ENCODE peak calls at places on chromosomes 13 and 19, in six cellular contexts. R, Y, A, F, D and B are unnamed samples.

GRCh38 chr19:14450168-14450874 is 17.2 kb downstream of the PKN1 start:
- DNase-seq in Y (peak), F (peak), A (no peak), R (no peak), D (no peak), B (no peak)

GRCh38 chr13:80716610-80717081 is 375.7 kb upstream of the SPRY2 start:
- DNase-seq in D (peak), A (no peak), Y (peak), R (no peak), F (no peak), B (no peak)

GRCh38 chr19:43763473-43763939 is 8.7 kb upstream of the SMG9 start:
- DNase-seq in R (no peak), F (no peak), D (no peak), A (no peak), Y (no peak), B (no peak)

GRCh38 chr19:12265921-12266704 is 28.6 kb downstream of the ZNF44 start:
- DNase-seq in R (no peak), F (no peak), Y (no peak), D (no peak), A (peak), B (no peak)

GRCh38 chr13:22800726-22801401 is 379.9 kb upstream of the SGCG start:
- DNase-seq in D (no peak), F (no peak), Y (no peak), A (no peak), R (no peak), B (no peak)

GRCh38 chr13:111281751-111282311 is 38.6 kb upstream of the TEX29 start:
- DNase-seq in F (no peak), Y (no peak), A (no peak), R (no peak), D (no peak), B (no peak)

GRCh38 chr13:34805347-34805746 is 136.7 kb upstream of the NBEA start:
- DNase-seq in F (peak), D (no peak), Y (no peak), R (no peak), A (no peak), B (no peak)

GRCh38 chr19:30718014-30718413 is 345.8 kb downstream of the ZNF536 start:
- DNase-seq in D (no peak), Y (no peak), F (no peak), A (no peak), R (no peak), B (no peak)

GRCh38 chr19:38685666-38686529 is 38.4 kb downstream of the ACTN4 start:
- DNase-seq in Y (peak), R (no peak), A (no peak), D (no peak), F (peak), B (no peak)

GRCh38 chr13:36344886-36345437 is 1.2 kb downstream of the SPART start:
- DNase-seq in R (peak), D (no peak), A (no peak), F (no peak), Y (peak), B (no peak)

GRCh38 chr13:110308377-110309158 is 1.5 kb downstream of the COL4A2 start:
- DNase-seq in D (no peak), Y (peak), A (no peak), F (peak), R (no peak), B (no peak)

GRCh38 chr19:49766938-49767315 is at the start of gene AP2A1:
- DNase-seq in F (no peak), Y (no peak), D (no peak), R (no peak), A (no peak), B (no peak)

GRCh38 chr19:16520986-16521624 is 21.1 kb downstream of the CHERP start:
- DNase-seq in Y (no peak), R (no peak), A (no peak), D (no peak), F (no peak), B (no peak)

GRCh38 chr13:30720470-30720869 is 14.9 kb upstream of the ALOX5AP start:
- DNase-seq in F (no peak), R (no peak), Y (no peak), A (no peak), D (no peak), B (no peak)

GRCh38 chr13:75876371-75877050 is 240.4 kb downstream of the LMO7 start:
- DNase-seq in D (peak), Y (peak), A (no peak), F (peak), R (peak), B (peak)

GRCh38 chr13:103097366-103097928 is 31.2 kb upstream of the SLC10A2 start:
- DNase-seq in Y (no peak), R (no peak), F (no peak), A (no peak), D (no peak), B (no peak)

DNA sequence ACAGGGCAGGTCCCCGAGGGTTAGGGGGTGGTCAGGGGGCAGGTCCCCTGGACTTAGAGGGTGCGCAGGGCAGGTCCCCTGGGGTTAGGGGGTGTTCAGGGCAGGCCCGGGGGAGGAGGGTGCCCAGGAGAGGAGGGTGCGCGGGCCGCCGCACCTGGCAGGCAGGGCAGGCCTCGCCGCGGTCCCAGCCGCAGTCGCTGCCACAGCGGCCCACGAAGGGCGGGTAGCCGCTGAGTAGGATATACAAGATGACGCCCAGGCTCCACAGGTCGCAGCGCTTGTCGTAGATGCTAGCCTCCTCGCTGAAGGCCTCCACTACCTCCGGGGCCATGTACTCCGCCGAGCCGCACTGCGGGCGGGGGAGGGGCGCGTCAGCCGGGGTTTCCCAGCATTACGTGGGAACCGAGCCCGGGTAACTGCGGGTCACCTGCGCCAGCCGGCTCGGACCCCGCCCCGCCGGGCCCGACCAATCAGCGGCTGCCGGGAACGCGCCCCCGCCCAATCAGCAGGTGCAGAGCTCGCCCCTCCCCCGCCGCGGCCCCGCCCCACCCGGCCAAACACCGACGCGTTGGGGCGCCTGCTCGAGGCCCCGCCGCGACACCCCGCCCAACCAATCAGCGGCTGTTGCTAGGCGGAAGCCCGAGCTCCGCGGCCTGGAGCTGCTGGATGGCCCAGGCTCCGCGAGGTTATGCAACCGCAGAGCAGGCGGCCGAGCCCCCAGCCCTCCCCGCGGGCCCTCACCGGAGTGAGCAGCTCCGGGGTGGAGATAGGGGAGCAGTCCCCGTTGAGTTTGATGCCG is 9.2 kb downstream of the MKNK2 start:
- DNase-seq in F (peak), D (peak), R (peak), Y (peak), A (peak), B (peak)
- H3K4me3 ChIP-seq in F (no peak), D (no peak), R (peak), Y (no peak), A (peak), B (peak)

DNA sequence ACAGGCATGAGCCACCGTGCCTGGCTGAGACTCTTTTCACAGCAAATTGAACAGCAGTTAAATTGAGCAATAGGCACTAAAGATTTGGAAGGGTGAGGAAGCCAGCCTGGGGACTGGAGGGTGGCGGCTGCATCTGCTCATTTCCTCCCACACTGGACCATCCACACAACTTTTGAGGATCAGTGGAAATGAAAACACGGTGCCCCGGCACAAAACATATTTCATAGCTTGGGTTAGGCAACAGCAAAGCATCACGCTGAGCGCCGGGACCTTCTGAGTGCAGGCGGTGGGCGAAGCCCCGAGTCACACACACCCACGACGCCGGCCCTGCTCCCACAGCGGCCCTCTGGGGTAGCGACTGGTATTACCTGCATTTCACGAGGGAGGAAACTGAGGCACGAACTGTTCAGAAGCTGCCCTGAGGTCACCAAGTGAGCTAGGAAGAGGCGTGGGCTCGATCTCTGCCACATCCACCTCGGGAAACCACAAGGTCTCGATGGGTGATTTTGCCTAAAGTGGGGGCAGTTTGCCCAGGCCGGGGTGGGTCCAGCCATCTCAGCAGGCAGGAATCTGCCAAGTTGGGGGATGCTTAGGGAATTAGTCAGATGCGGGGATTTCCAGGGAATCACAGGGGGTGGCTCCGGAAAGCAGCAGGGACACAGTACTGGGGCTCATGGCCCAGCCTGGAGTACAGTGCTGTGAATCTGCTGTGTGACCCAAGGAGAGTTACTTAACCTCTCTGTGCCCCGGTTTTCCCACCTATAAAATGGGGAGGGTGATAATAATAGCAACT is 3.5 kb upstream of the SBNO2 start:
- DNase-seq in R (peak), F (peak), Y (peak), A (peak), D (peak), B (peak)
- H3K4me3 ChIP-seq in R (no peak), F (peak), Y (no peak), A (no peak), D (no peak), B (peak)

GRCh38 chr19:41933693-41934426 is 5.6 kb upstream of the ERFL start:
- DNase-seq in D (no peak), F (no peak), A (no peak), R (no peak), Y (no peak), B (no peak)
- H3K4me3 ChIP-seq in D (no peak), F (no peak), A (no peak), R (no peak), Y (no peak), B (no peak)

GRCh38 chr19:858284-858683 is 1.2 kb upstream of the CFD start:
- DNase-seq in A (no peak), Y (no peak), F (no peak), R (no peak), D (no peak), B (no peak)

GRCh38 chr19:855142-855541 is 3.0 kb downstream of the ELANE start:
- DNase-seq in A (no peak), Y (no peak), D (no peak), F (no peak), R (peak), B (no peak)

GRCh38 chr19:854549-854948 is 2.4 kb downstream of the ELANE start:
- DNase-seq in F (no peak), A (no peak), Y (no peak), R (no peak), D (no peak), B (no peak)

GRCh38 chr19:853014-853553 is 981 bp downstream of the ELANE start:
- DNase-seq in D (no peak), F (no peak), Y (no peak), R (no peak), A (peak), B (no peak)

GRCh38 chr19:855566-856120 is 3.5 kb downstream of the ELANE start:
- DNase-seq in Y (no peak), R (no peak), F (no peak), D (no peak), A (peak), B (no peak)
- H3K4me3 ChIP-seq in Y (no peak), R (no peak), F (no peak), D (no peak), A (no peak), B (no peak)

DNA sequence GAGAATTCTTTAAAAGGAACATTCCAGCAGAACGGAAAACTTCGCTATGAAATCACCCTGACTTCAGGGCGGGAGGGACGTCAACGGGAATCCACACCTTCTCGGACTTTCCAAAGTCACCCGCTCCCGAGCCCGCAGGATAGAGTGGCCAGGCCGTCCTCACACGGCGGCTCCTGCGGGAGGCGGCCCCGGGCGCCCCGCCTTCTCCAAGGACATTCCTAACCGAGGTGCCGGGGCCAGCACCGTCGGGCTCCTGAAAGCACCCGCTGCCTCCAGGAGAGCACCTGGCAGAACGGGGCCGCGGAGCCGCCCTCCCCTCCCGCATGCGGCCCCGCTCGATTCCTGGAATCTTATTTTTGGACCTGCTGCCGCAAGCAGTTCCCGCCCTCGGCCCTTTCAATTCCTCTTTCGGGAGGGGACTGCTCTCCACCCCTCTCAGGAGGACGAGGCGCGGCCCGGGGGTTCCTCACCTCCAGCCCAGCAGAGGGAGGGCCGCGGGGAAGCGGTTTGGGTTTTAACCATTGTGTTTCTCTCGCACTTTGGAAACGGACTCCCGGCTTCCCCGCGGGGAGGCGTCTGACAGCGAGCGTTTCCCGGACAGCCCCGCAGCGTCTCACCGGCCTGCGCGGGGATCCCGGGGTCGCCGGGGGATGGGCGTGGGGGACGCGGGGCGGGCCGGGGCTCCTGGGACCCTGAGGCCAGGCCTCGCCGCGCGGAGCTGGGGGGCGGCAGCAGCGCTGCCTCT is 938 bp downstream of the GAS6 start:
- DNase-seq in F (no peak), Y (peak), D (no peak), R (peak), A (peak), B (no peak)
- H3K4me3 ChIP-seq in F (peak), Y (peak), D (peak), R (peak), A (peak), B (peak)

GRCh38 chr19:10226376-10227214 is 4.5 kb downstream of the S1PR2 start:
- DNase-seq in F (no peak), Y (peak), R (peak), A (peak), D (peak), B (peak)

GRCh38 chr19:10226021-10226375 is 5.1 kb downstream of the S1PR2 start:
- DNase-seq in A (no peak), D (no peak), Y (no peak), R (peak), F (no peak), B (no peak)

GRCh38 chr19:10222201-10222890 is 8.8 kb downstream of the S1PR2 start:
- DNase-seq in F (no peak), R (no peak), Y (no peak), D (no peak), A (no peak), B (no peak)

GRCh38 chr19:10224337-10224736 is 6.8 kb downstream of the S1PR2 start:
- DNase-seq in R (no peak), D (no peak), Y (no peak), A (no peak), F (no peak), B (no peak)

GRCh38 chr19:10223488-10224213 is 7.5 kb downstream of the S1PR2 start:
- DNase-seq in Y (no peak), R (peak), D (no peak), F (no peak), A (no peak), B (no peak)
- H3K4me3 ChIP-seq in Y (no peak), R (no peak), D (no peak), F (no peak), A (no peak), B (no peak)

GRCh38 chr13:85619321-85619720 is 179.9 kb downstream of the SLITRK6 start:
- DNase-seq in A (no peak), R (no peak), D (no peak), Y (no peak), F (no peak), B (no peak)
- H3K4me3 ChIP-seq in A (no peak), R (no peak), D (no peak), Y (no peak), F (no peak), B (no peak)

DNA sequence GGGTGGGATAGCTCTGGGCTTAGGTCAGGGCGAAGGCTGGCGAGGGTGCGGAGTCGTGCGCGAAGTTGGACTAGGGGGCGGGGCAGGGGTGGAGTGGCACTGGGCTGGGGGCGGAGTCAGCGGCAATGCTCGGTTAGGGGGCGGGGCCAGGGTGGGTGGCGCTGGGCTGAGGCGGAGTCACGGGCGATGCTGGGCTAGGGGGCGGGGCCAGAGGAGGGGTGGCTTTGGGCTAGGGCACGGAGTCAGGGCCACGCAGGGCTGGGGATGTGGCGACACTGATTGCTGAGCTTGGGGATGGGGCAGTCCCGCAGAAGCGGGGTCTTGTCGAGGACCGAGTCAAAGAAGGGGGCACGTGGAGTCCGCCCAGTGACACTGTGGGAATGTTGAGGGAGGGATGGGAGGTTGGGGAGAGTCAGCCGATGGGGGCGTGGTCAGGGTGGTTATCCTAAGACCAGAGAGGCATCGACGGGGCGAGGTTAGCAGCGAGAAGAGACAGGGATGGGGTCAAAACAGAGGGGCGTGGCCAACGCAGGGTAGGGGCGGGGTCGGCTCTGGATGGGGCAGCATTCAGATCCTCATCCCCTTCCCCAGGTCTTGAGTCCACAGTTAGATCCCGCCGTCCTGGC is 8.7 kb downstream of the HOMER3 start:
- DNase-seq in Y (peak), D (no peak), F (peak), A (peak), R (peak), B (no peak)
- H3K4me3 ChIP-seq in Y (no peak), D (no peak), F (no peak), A (no peak), R (no peak), B (no peak)